ENCODE peak calls at places on chromosomes 6 and 20, in seven cellular contexts. G is breast epithelium, C is cardiac muscle cell, Y is psoas muscle, D is gastrocnemius medialis, W is RWPE1, O is mesenchymal stem cell. X is an unnamed sample.

GRCh38 chr6:75084872-75085381 is 120.9 kb downstream of the COL12A1 start:
- DNase-seq in G (peak; percentile 20), C (no peak), Y (no peak), D (no peak), W (no peak), O (no peak), X (no peak)

GRCh38 chr20:35434085-35435005 is 3.7 kb downstream of the GDF5 start:
- DNase-seq in G (no peak), C (no peak), Y (peak; percentile 74), D (no peak), W (no peak), O (no peak), X (no peak)

GRCh38 chr6:25700841-25701240 is 48.8 kb downstream of the SCGN start:
- DNase-seq in G (no peak), C (no peak), Y (no peak), D (no peak), W (no peak), O (no peak), X (no peak)

GRCh38 chr6:125325586-125325985 is 23.8 kb upstream of the HDDC2 start:
- DNase-seq in G (no peak), C (no peak), Y (no peak), D (no peak), W (no peak), O (peak; percentile 37), X (no peak)

GRCh38 chr20:60750909-60751308 is 501.2 kb upstream of the CDH4 start:
- DNase-seq in G (no peak), C (no peak), Y (no peak), D (no peak), W (no peak), O (no peak), X (no peak)

GRCh38 chr20:10338781-10339180 is 95.2 kb downstream of the MKKS start:
- DNase-seq in G (no peak), C (no peak), Y (no peak), D (no peak), W (no peak), O (no peak), X (no peak)

GRCh38 chr6:166862978-166863530 is 93.3 kb downstream of the RNASET2 start:
- DNase-seq in G (no peak), C (no peak), Y (no peak), D (no peak), W (no peak), O (no peak), X (no peak)

GRCh38 chr6:75266716-75267291 is 17.8 kb downstream of the TMEM30A start:
- DNase-seq in G (no peak), C (peak; percentile 54), Y (no peak), D (no peak), W (peak; percentile 49), O (peak; percentile 70), X (no peak)

GRCh38 chr6:25027221-25027916 is 91.6 kb upstream of the RIPOR2 start:
- DNase-seq in G (no peak), C (no peak), Y (no peak), D (no peak), W (no peak), O (no peak), X (no peak)

GRCh38 chr6:30565772-30566171 is 5.5 kb upstream of the ABCF1 start:
- DNase-seq in G (no peak), C (no peak), Y (no peak), D (no peak), W (no peak), O (peak; percentile 17), X (no peak)

GRCh38 chr20:58169441-58169840 is 59.0 kb downstream of the ANKRD60 start:
- DNase-seq in G (no peak), C (no peak), Y (no peak), D (no peak), W (no peak), O (no peak), X (no peak)

GRCh38 chr6:109351231-109352132 is 30.8 kb downstream of the CD164 start:
- DNase-seq in G (no peak), C (no peak), Y (no peak), D (peak; percentile 37), W (no peak), O (peak; percentile 26), X (no peak)

GRCh38 chr6:110033749-110034636 is 55.9 kb downstream of the GPR6 start:
- DNase-seq in G (no peak), C (no peak), Y (no peak), D (no peak), W (no peak), O (no peak), X (no peak)

GRCh38 chr6:54085526-54085925 is 25.7 kb upstream of the MLIP start:
- DNase-seq in G (no peak), C (no peak), Y (no peak), D (peak; percentile 38), W (no peak), O (peak; percentile 86), X (peak; percentile 31)

GRCh38 chr20:5504061-5504739 is 187.4 kb upstream of the PROKR2 start:
- DNase-seq in G (no peak), C (no peak), Y (peak; percentile 76), D (peak; percentile 26), W (no peak), O (no peak), X (no peak)

GRCh38 chr6:32115623-32116022 is 6.5 kb upstream of the TNXB start:
- DNase-seq in G (no peak), C (no peak), Y (no peak), D (no peak), W (no peak), O (no peak), X (no peak)

GRCh38 chr6:12608016-12608860 is 108.3 kb upstream of the PHACTR1 start:
- DNase-seq in G (no peak), C (no peak), Y (no peak), D (no peak), W (peak; percentile 17), O (peak; percentile 40), X (peak; percentile 69)

GRCh38 chr20:40895182-40895581 is 133.4 kb upstream of the TOP1 start:
- DNase-seq in G (no peak), C (no peak), Y (no peak), D (no peak), W (no peak), O (no peak), X (no peak)

GRCh38 chr20:38337561-38338140 is 8.6 kb upstream of the LBP start:
- DNase-seq in G (no peak), C (peak; percentile 30), Y (peak; percentile 53), D (no peak), W (peak; percentile 63), O (peak; percentile 9), X (no peak)

GRCh38 chr6:43785904-43786303 is 15.9 kb downstream of the VEGFA start:
- DNase-seq in G (no peak), C (no peak), Y (no peak), D (no peak), W (no peak), O (no peak), X (no peak)

GRCh38 chr6:43785220-43785752 is 15.3 kb downstream of the VEGFA start:
- DNase-seq in G (no peak), C (no peak), Y (no peak), D (no peak), W (no peak), O (no peak), X (no peak)

GRCh38 chr6:43781941-43782704 is 12.1 kb downstream of the VEGFA start:
- DNase-seq in G (no peak), C (no peak), Y (no peak), D (no peak), W (no peak), O (no peak), X (no peak)

GRCh38 chr6:43782764-43783513 is 12.9 kb downstream of the VEGFA start:
- DNase-seq in G (no peak), C (no peak), Y (no peak), D (no peak), W (no peak), O (no peak), X (no peak)

DNA sequence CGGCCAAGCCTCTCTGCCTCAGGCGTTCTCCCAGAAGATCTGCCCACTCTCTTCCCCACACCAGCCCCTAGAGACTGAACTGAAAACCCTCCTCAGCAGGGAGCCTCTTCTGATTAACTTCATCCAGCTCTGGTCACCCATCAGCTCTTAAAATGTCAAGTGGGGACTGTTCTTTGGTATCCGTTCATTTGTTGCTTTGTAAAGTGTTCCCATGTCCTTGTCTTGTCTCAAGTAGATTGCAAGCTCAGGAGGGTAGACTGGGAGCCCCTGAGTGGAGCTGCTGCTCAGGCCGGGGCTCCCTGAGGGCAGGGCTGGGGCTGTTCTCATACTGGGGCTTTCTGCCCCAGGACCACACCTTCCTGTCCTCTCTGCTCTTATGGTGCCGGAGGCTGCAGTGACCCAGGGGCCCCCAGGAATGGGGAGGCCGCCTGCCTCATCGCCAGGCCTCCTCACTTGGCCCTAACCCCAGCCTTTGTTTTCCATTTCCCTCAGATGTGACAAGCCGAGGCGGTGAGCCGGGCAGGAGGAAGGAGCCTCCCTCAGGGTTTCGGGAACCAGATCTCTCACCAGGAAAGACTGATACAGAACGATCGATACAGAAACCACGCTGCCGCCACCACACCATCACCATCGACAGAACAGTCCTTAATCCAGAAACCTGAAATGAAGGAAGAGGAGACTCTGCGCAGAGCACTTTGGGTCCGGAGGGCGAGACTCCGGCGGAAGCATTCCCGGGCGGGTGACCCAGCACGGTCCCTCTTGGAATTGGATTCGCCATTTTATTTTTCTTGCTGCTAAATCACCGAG is 14.2 kb downstream of the VEGFA start:
- DNase-seq in G (no peak), C (no peak), Y (no peak), D (no peak), W (no peak), O (no peak), X (no peak)
- H3K27ac ChIP-seq in G (no peak overlapping the region), C (peak overlapping the region; percentile 76), Y (peak overlapping the region; percentile 99), D (peak overlapping the region; percentile 98), W (peak overlapping the region; percentile 47), O (no peak overlapping the region), X (no peak overlapping the region)

GRCh38 chr6:86148586-86148985 is 505.9 kb upstream of the SYNCRIP start:
- DNase-seq in G (no peak), C (no peak), Y (no peak), D (no peak), W (no peak), O (no peak), X (no peak)
- H3K27ac ChIP-seq in G (no peak overlapping the region), C (no peak overlapping the region), Y (no peak overlapping the region), D (no peak overlapping the region), W (no peak overlapping the region), O (no peak overlapping the region), X (no peak overlapping the region)

GRCh38 chr20:14984305-14984704 is 646.9 kb upstream of the FLRT3 start:
- DNase-seq in G (no peak), C (no peak), Y (no peak), D (no peak), W (no peak), O (no peak), X (no peak)
- H3K27ac ChIP-seq in G (no peak overlapping the region), C (no peak overlapping the region), Y (no peak overlapping the region), D (no peak overlapping the region), W (no peak overlapping the region), O (no peak overlapping the region), X (no peak overlapping the region)

DNA sequence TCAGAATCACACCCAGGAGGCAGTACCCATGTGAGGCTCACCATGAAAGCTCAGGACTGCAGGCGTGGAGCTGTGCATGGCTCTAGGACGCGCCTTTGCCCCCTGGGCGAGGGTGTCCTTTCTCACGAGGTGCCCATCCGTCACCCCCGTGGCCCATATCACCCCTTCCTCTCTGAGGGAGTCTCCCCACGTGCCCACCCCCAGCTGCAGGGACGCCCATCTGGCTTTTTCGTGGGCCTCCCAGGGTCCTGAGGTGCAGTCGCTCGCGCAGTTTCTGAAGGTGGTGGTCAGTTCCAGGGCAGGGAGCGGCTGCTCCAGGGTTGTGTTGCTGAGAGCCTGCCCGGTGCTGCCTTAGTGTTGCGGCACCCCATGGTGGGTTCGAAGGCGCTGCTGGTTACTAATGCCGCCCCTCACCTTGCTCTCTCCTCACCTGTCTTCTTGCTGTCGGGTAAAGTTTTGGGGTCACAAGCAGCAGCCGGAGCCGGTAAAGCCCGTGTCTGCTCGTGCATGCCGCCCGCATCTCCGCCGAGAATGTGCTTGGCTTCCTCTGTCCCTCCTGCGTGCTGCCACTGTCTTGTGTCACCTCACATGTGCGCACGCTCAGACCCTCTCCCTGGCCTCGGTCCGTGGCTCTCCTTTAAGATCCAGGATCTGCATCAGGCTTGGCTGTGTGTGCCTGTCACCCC is 9.4 kb upstream of the COL20A1 start:
- DNase-seq in G (no peak), C (no peak), Y (no peak), D (no peak), W (no peak), O (no peak), X (no peak)
- H3K27ac ChIP-seq in G (no peak overlapping the region), C (no peak overlapping the region), Y (no peak overlapping the region), D (no peak overlapping the region), W (no peak overlapping the region), O (no peak overlapping the region), X (no peak overlapping the region)